ENCODE peak calls at places on chromosome 4, in six cellular contexts. F is Right ventricle myocardium inferior; V is AG09309; L is hepatic stellate cell; B is choroid plexus epithelial cell; H is activated naive CD4-positive, alpha-beta T cell treated with anti-CD3 and anti-CD28 coated beads for 36 hours. M is an unnamed sample.

GRCh38 chr4:141853091-141853734 is 216.8 kb downstream of the IL15 start:
- DNase-seq in V (no peak), H (no peak), L (no peak), F (no peak), B (no peak), M (no peak)

GRCh38 chr4:8218371-8219050 is 19.4 kb downstream of the SH3TC1 start:
- DNase-seq in H (no peak), V (no peak), L (no peak), F (peak), B (no peak), M (no peak)

GRCh38 chr4:183848762-183849161 is 56.3 kb upstream of the STOX2 start:
- DNase-seq in B (no peak), F (no peak), V (no peak), H (no peak), L (no peak), M (no peak)

GRCh38 chr4:2829933-2830451 is 13.7 kb upstream of the ADD1 start:
- DNase-seq in V (no peak), H (no peak), L (no peak), F (peak), B (peak), M (no peak)

GRCh38 chr4:78002260-78002659 is 54.9 kb upstream of the FRAS1 start:
- DNase-seq in L (no peak), F (no peak), H (no peak), V (no peak), B (peak), M (no peak)

GRCh38 chr4:176340871-176341685 is 21.3 kb downstream of the SPCS3 start:
- DNase-seq in F (no peak), V (no peak), L (no peak), B (peak), H (no peak), M (no peak)

GRCh38 chr4:159290321-159291030 is 187.6 kb downstream of the RAPGEF2 start:
- DNase-seq in L (no peak), F (no peak), B (peak), H (no peak), V (no peak), M (no peak)

GRCh38 chr4:76420901-76421581 is at the start of gene CCDC158:
- DNase-seq in V (no peak), H (no peak), L (peak), B (no peak), F (peak), M (no peak)

GRCh38 chr4:4820264-4820663 is 39.2 kb upstream of the MSX1 start:
- DNase-seq in V (no peak), L (no peak), B (no peak), H (no peak), F (no peak), M (no peak)

GRCh38 chr4:163810757-163811156 is 316.3 kb downstream of the TMA16 start:
- DNase-seq in H (no peak), L (no peak), V (no peak), F (no peak), B (no peak), M (no peak)

GRCh38 chr4:168537556-168537955 is 40.7 kb downstream of the PALLD start:
- DNase-seq in F (no peak), H (no peak), L (no peak), V (no peak), B (no peak), M (no peak)

GRCh38 chr4:127518022-127518421 is 114.7 kb upstream of the INTU start:
- DNase-seq in H (no peak), F (no peak), V (no peak), L (no peak), B (no peak), M (no peak)

GRCh38 chr4:74618659-74619058 is 173.7 kb downstream of the AREG start:
- DNase-seq in L (peak), F (no peak), H (no peak), B (peak), V (no peak), M (no peak)

GRCh38 chr4:34046580-34046979 is 2197.7 kb downstream of the ARAP2 start:
- DNase-seq in V (peak), B (peak), H (no peak), L (no peak), F (no peak), M (peak)

GRCh38 chr4:182922551-182923284 is 5.5 kb upstream of the DCTD start:
- DNase-seq in F (no peak), H (no peak), B (peak), L (no peak), V (no peak), M (no peak)

GRCh38 chr4:139229534-139230039 is 50.4 kb downstream of the MGARP start:
- DNase-seq in F (no peak), V (no peak), B (peak), H (no peak), L (peak), M (no peak)

GRCh38 chr4:76385974-76386373 is 35.0 kb downstream of the CCDC158 start:
- DNase-seq in V (no peak), H (no peak), F (no peak), B (no peak), L (no peak), M (no peak)

GRCh38 chr4:17912011-17912410 is 101.2 kb downstream of the NCAPG start:
- DNase-seq in H (no peak), F (no peak), L (no peak), B (no peak), V (no peak), M (no peak)

GRCh38 chr4:158159054-158159717 is 13.6 kb downstream of the GASK1B start:
- DNase-seq in B (peak), V (no peak), H (no peak), F (no peak), L (no peak), M (no peak)

GRCh38 chr4:67727124-67727850 is 26.3 kb upstream of the UBA6 start:
- DNase-seq in L (no peak), B (peak), F (no peak), V (no peak), H (no peak), M (no peak)

GRCh38 chr4:52037730-52038108 is 380 bp downstream of the SGCB start:
- DNase-seq in L (peak), F (peak), B (peak), H (peak), V (no peak), M (no peak)

GRCh38 chr4:13705521-13706035 is 78.1 kb upstream of the BOD1L1 start:
- DNase-seq in V (no peak), L (no peak), B (no peak), F (peak), H (no peak), M (no peak)

GRCh38 chr4:151117371-151117962 is 18.0 kb downstream of the RPS3A start:
- DNase-seq in H (peak), F (no peak), B (peak), L (peak), V (no peak), M (peak)

GRCh38 chr4:68948044-68948743 is 3.4 kb downstream of the UGT2A3 start:
- DNase-seq in L (no peak), F (no peak), B (no peak), H (no peak), V (no peak), M (no peak)

GRCh38 chr4:104989363-104989762 is 157.3 kb upstream of the TET2 start:
- DNase-seq in F (no peak), V (no peak), L (no peak), H (no peak), B (peak), M (no peak)

GRCh38 chr4:7359302-7360063 is 75.2 kb downstream of the PSAPL1 start:
- DNase-seq in F (peak), L (no peak), V (no peak), B (no peak), H (no peak), M (no peak)

GRCh38 chr4:151700566-151701316 is 60.1 kb downstream of the GATB start:
- DNase-seq in F (no peak), H (peak), L (no peak), V (no peak), B (no peak), M (no peak)

GRCh38 chr4:14218641-14219040 is 591.1 kb upstream of the BOD1L1 start:
- DNase-seq in H (no peak), B (no peak), V (no peak), L (no peak), F (peak), M (no peak)

GRCh38 chr4:69858683-69859082 is 1.3 kb downstream of the SULT1E1 start:
- DNase-seq in L (no peak), B (peak), F (no peak), H (no peak), V (no peak), M (no peak)

GRCh38 chr4:99800332-99801004 is 16.2 kb upstream of the DAPP1 start:
- DNase-seq in H (no peak), F (no peak), V (no peak), L (no peak), B (no peak), M (no peak)